ENCODE peak calls at places on chromosomes 2 and 18, in six cellular contexts. T is CD8-positive, alpha-beta memory T cell; H is transverse colon; S is mammary epithelial cell; X is naive thymus-derived CD4-positive, alpha-beta T cell; D is hepatocyte. F is an unnamed sample.

GRCh38 chr2:84458436-84459027 is 548 bp downstream of the SUCLG1 start:
- DNase-seq in T (no peak), H (peak; percentile 27), S (peak; percentile 12), X (peak; percentile 10), D (peak; percentile 30), F (no peak)

GRCh38 chr18:26479686-26480079 is 68.7 kb downstream of the KCTD1 start:
- DNase-seq in T (no peak), H (no peak), S (no peak), X (no peak), D (no peak), F (no peak)

GRCh38 chr18:33761363-33761762 is 183.3 kb downstream of the ASXL3 start:
- DNase-seq in T (no peak), H (no peak), S (peak; percentile 12), X (no peak), D (peak; percentile 36), F (no peak)

GRCh38 chr2:64606495-64607363 is 47.0 kb downstream of the SERTAD2 start:
- DNase-seq in T (peak; percentile 88), H (peak; percentile 88), S (peak; percentile 57), X (peak; percentile 86), D (peak; percentile 82), F (peak; percentile 97)

GRCh38 chr18:36094431-36094830 is 27.1 kb upstream of the RPRD1A start:
- DNase-seq in T (no peak), H (no peak), S (no peak), X (no peak), D (no peak), F (no peak)

GRCh38 chr2:119476301-119477117 is 44.9 kb downstream of the TMEM37 start:
- DNase-seq in T (peak; percentile 11), H (peak; percentile 53), S (peak; percentile 39), X (peak; percentile 40), D (peak; percentile 79), F (peak; percentile 65)

GRCh38 chr2:23745068-23745725 is 181.7 kb downstream of the ATAD2B start:
- DNase-seq in T (no peak), H (no peak), S (no peak), X (no peak), D (no peak), F (no peak)

GRCh38 chr2:138727956-138728355 is 52.2 kb downstream of the NXPH2 start:
- DNase-seq in T (no peak), H (no peak), S (no peak), X (no peak), D (no peak), F (no peak)

GRCh38 chr2:23662941-23663729 is 263.8 kb downstream of the ATAD2B start:
- DNase-seq in T (no peak), H (peak; percentile 16), S (no peak), X (no peak), D (no peak), F (peak; percentile 65)

GRCh38 chr18:286515-287310 is 18.9 kb upstream of the THOC1 start:
- DNase-seq in T (no peak), H (no peak), S (no peak), X (no peak), D (peak; percentile 50), F (no peak)

GRCh38 chr2:53784431-53784830 is 2.3 kb downstream of the ASB3 start:
- DNase-seq in T (no peak), H (no peak), S (peak; percentile 34), X (no peak), D (no peak), F (no peak)

GRCh38 chr2:101882948-101883347 is 108.8 kb upstream of the IL1R2 start:
- DNase-seq in T (no peak), H (no peak), S (no peak), X (no peak), D (no peak), F (no peak)

GRCh38 chr2:166419616-166419934 is 43.8 kb upstream of the SCN9A start:
- DNase-seq in T (no peak), H (no peak), S (peak; percentile 34), X (no peak), D (peak; percentile 10), F (no peak)

GRCh38 chr2:1723397-1724042 is 20.8 kb downstream of the PXDN start:
- DNase-seq in T (no peak), H (no peak), S (no peak), X (no peak), D (no peak), F (no peak)

GRCh38 chr2:101770672-101771071 is 73.2 kb downstream of the MAP4K4 start:
- DNase-seq in T (no peak), H (peak; percentile 39), S (peak; percentile 57), X (no peak), D (peak; percentile 40), F (no peak)

GRCh38 chr18:3054785-3055184 is 41.8 kb upstream of the LPIN2 start:
- DNase-seq in T (no peak), H (no peak), S (no peak), X (no peak), D (no peak), F (no peak)

GRCh38 chr2:97712693-97713295 is 582 bp upstream of the ZAP70 start:
- DNase-seq in T (peak; percentile 19), H (no peak), S (no peak), X (no peak), D (no peak), F (peak; percentile 69)

GRCh38 chr18:48408111-48408726 is 964 bp downstream of the ZBTB7C start:
- DNase-seq in T (no peak), H (no peak), S (no peak), X (no peak), D (no peak), F (peak; percentile 81)

GRCh38 chr2:70431948-70432347 is 121.7 kb downstream of the TGFA start:
- DNase-seq in T (no peak), H (no peak), S (no peak), X (no peak), D (no peak), F (no peak)

GRCh38 chr18:30889582-30890301 is 152.8 kb downstream of the DSC3 start:
- DNase-seq in T (no peak), H (no peak), S (peak; percentile 16), X (no peak), D (peak; percentile 42), F (no peak)

GRCh38 chr18:62989195-62989594 is 273.9 kb downstream of the PHLPP1 start:
- DNase-seq in T (no peak), H (no peak), S (no peak), X (no peak), D (no peak), F (no peak)

GRCh38 chr2:10431797-10432196 is 16.3 kb downstream of the ODC1 start:
- DNase-seq in T (no peak), H (peak; percentile 54), S (no peak), X (no peak), D (no peak), F (no peak)

GRCh38 chr2:61463769-61464475 is 7.0 kb downstream of the USP34 start:
- DNase-seq in T (no peak), H (no peak), S (no peak), X (no peak), D (no peak), F (no peak)

GRCh38 chr2:166335284-166335683 is 40.5 kb downstream of the SCN9A start:
- DNase-seq in T (no peak), H (no peak), S (no peak), X (no peak), D (peak; percentile 4), F (no peak)

GRCh38 chr2:187575081-187576067 is 21.1 kb upstream of the TFPI start:
- DNase-seq in T (no peak), H (no peak), S (no peak), X (no peak), D (no peak), F (no peak)

GRCh38 chr2:128751751-128752150 is 433.1 kb upstream of the HS6ST1 start:
- DNase-seq in T (no peak), H (no peak), S (no peak), X (no peak), D (no peak), F (no peak)
- H3K4me1 ChIP-seq in T (no peaks in the 10 kb centered on the region), H (no peaks in the 10 kb centered on the region), S (peaks cover 1% of the 10 kb centered on the region), X (no peaks in the 10 kb centered on the region), D (peaks cover 8% of the 10 kb centered on the region), F (no peaks in the 10 kb centered on the region)

DNA sequence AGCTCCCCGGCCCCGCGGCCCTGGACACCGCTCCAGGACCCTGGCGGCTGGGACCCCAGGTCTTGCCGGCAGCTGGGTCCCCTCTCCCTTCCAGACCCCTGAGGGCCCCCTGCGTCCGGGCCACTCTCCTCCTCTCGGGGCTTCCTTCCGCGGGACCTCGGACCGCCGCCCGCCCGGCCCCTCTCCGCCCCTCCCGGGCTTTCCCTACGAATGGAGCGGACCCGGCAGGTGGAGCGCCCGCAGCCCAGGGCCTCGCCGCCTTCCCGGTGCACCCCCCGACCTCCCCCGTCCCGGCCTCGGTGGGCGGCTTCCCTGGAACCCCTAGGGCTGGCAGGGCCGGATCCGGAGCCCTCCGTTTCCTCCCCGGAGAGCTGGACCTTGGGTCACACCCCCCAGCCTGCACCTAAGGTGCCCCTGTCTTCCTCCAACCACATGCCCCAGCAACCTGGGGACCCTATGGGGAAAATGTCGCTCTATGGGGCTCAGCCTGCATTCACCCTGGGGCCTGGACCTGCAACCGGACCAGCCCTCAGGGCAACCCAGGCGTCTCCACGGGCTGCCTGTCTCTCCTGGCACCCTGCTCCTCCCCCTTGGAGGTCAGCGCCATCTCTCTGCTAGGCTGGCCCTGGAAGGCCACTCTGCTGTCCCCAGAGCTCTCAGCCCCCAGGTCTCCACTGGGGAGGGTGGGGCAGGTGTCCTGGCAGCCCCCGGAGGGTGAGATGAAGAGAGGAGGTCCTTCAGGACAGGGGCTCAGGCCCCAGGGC is 730 bp downstream of the B3GNT7 start:
- DNase-seq in T (no peak), H (no peak), S (no peak), X (no peak), D (no peak), F (no peak)
- H3K27ac ChIP-seq in T (no peak overlapping the region), H (peak overlapping the region; percentile 81), S (no peak overlapping the region), X (no peak overlapping the region), D (no peak overlapping the region), F (peak overlapping the region; percentile 6)

DNA sequence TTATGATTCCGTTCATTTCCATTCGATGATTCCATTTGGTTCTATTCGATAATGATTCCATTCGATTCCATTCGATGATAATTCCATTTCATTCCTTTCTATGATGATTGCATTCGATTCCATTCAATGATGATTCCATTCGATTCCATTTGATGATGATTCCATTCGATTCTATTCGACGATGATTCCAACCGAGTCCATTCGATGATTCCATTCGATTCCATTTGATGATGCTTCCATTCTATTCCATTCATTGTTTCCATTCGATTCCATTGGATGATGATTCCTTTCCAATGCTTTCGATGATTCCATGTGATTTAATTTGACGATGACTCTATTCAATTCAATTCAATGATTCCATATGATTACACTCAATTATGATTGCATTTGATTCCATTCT is 1093.5 kb downstream of the RPIA start:
- DNase-seq in T (no peak), H (no peak), S (no peak), X (no peak), D (no peak), F (no peak)
- H3K9me3 ChIP-seq in T (peaks cover 25% of the 10 kb centered on the region), H (peaks cover 17% of the 10 kb centered on the region), S (peaks cover 92% of the 10 kb centered on the region), X (peaks cover 37% of the 10 kb centered on the region), D (peaks cover 59% of the 10 kb centered on the region), F (peaks cover 2% of the 10 kb centered on the region)

DNA sequence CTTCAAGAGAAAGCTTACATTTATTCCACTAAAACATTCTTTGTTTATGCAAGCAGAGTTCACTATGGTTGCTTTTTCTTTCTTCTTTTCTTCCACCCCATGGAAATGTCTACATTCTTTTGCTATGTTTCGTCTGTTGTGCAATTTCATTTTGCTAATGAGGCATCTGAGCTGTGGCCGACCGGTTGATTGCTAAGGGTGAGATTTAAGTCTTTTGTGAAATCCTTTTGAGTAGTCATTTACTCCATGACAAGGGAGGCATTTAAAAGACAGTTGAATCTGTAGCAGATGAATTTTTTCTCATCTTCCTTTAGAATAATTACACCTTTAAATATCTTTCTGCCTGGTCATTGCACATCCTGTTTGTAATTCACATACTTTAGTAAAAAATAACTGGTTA is 324.1 kb upstream of the THUMPD2 start:
- DNase-seq in T (no peak), H (no peak), S (peak; percentile 70), X (no peak), D (no peak), F (no peak)
- H3K4me1 ChIP-seq in T (no peaks in the 10 kb centered on the region), H (peaks cover 6% of the 10 kb centered on the region), S (peaks cover 33% of the 10 kb centered on the region), X (no peaks in the 10 kb centered on the region), D (no peaks in the 10 kb centered on the region), F (peaks cover 2% of the 10 kb centered on the region)

F was measured in aorta.